ENCODE peak calls at places on chromosomes 12 and 14, in four cellular contexts. I is left lung; R is transverse colon; C is CD4-positive, CD25-positive, alpha-beta regulatory T cell. K is an unnamed sample.

GRCh38 chr14:68020999-68021663 is 201.6 kb downstream of the RAD51B start:
- DNase-seq in I (no peak), R (no peak), C (no peak), K (no peak)

GRCh38 chr12:43338848-43339526 is 213.0 kb downstream of the ADAMTS20 start:
- DNase-seq in I (no peak), R (no peak), C (no peak), K (peak; percentile 30)

GRCh38 chr14:100824156-100824555 is 1.8 kb upstream of the MEG3 start:
- DNase-seq in I (no peak), R (no peak), C (no peak), K (peak; percentile 94)

GRCh38 chr14:53924754-53925153 is 31.9 kb downstream of the BMP4 start:
- DNase-seq in I (no peak), R (no peak), C (no peak), K (no peak)

GRCh38 chr14:68530443-68530842 is 262.4 kb downstream of the ZFP36L1 start:
- DNase-seq in I (no peak), R (no peak), C (no peak), K (no peak)

GRCh38 chr14:61106627-61107147 is 125.6 kb downstream of the SLC38A6 start:
- DNase-seq in I (no peak), R (no peak), C (no peak), K (peak; percentile 66)

GRCh38 chr12:43111608-43112007 is 440.4 kb downstream of the ADAMTS20 start:
- DNase-seq in I (no peak), R (no peak), C (no peak), K (no peak)

GRCh38 chr12:97182719-97183118 is 275.7 kb downstream of the NEDD1 start:
- DNase-seq in I (no peak), R (no peak), C (no peak), K (no peak)

GRCh38 chr14:68628605-68629310 is 164.1 kb downstream of the ZFP36L1 start:
- DNase-seq in I (no peak), R (peak; percentile 60), C (peak; percentile 31), K (peak; percentile 78)

GRCh38 chr14:51400142-51400541 is 160.1 kb downstream of the TMX1 start:
- DNase-seq in I (no peak), R (no peak), C (no peak), K (no peak)

GRCh38 chr14:91413547-91414474 is 3.8 kb downstream of the CCDC88C start:
- DNase-seq in I (no peak), R (peak; percentile 80), C (peak; percentile 70), K (peak; percentile 91)
- H3K4me3 ChIP-seq in I (no peak overlapping the region), R (peak overlapping the region; percentile 82), C (peak overlapping the region; percentile 98), K (no peak overlapping the region)

GRCh38 chr12:24940157-24940556 is 8.7 kb downstream of the BCAT1 start:
- DNase-seq in I (no peak), R (no peak), C (no peak), K (no peak)
- H3K27me3 ChIP-seq in I (no peaks in the 10 kb centered on the region), R (no peaks in the 10 kb centered on the region), C (peaks cover under 1% of the 10 kb centered on the region), K (no peaks in the 10 kb centered on the region)

GRCh38 chr12:113170457-113170856 is 14.8 kb downstream of the DDX54 start:
- DNase-seq in I (no peak), R (no peak), C (no peak), K (no peak)

GRCh38 chr12:113172185-113172584 is 13.1 kb downstream of the DDX54 start:
- DNase-seq in I (no peak), R (no peak), C (no peak), K (no peak)

GRCh38 chr12:113170926-113171325 is 14.4 kb downstream of the DDX54 start:
- DNase-seq in I (no peak), R (no peak), C (no peak), K (no peak)

GRCh38 chr12:113173081-113173698 is 12.1 kb downstream of the DDX54 start:
- DNase-seq in I (no peak), R (no peak), C (no peak), K (no peak)

GRCh38 chr12:113171543-113171942 is 13.7 kb downstream of the DDX54 start:
- DNase-seq in I (no peak), R (no peak), C (no peak), K (no peak)
- H3K36me3 ChIP-seq in I (no peaks in the 10 kb centered on the region), R (peaks cover 65% of the 10 kb centered on the region), C (peaks cover 81% of the 10 kb centered on the region), K (peaks cover 43% of the 10 kb centered on the region)

DNA sequence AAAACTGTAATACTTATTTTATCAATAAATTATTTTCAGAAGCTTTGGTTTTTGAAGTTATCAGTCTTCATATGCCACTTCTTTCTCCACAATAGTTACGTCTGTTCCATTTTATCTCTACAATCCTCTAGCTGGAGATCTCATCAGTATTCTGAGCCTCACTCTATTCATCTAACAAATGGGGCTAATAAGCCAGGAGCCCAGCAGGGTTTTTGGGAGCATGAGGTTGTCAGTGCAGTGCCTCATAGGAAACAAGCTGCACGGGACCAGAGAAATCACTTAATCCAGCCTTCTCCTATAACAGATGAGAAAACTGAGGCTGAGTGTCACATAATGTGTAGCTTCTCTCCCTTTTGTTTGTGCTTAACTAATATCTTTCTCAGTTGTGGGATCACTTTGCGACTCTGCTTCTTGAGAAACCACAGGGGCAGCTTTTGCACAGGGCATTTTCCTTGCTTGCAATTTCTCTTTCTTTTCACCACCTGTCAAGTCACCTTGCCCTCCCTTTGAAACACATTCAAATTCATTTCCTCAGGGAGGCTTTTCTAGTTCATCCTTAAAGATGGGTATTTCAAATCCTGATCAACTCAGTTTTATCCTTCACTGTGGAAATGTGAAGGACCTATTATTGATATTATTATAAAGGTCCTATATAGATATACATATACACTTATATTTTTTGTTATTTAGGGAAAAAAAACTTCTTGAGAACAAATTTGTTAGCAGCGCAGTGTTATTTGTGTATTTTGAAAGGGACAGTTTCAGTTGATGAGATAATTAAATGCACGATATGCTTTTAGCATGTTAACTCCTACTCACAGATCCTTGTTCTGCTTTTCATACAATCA is 501.7 kb upstream of the RGS6 start:
- DNase-seq in I (no peak), R (no peak), C (no peak), K (no peak)
- H3K4me3 ChIP-seq in I (no peak overlapping the region), R (no peak overlapping the region), C (no peak overlapping the region), K (no peak overlapping the region)

DNA sequence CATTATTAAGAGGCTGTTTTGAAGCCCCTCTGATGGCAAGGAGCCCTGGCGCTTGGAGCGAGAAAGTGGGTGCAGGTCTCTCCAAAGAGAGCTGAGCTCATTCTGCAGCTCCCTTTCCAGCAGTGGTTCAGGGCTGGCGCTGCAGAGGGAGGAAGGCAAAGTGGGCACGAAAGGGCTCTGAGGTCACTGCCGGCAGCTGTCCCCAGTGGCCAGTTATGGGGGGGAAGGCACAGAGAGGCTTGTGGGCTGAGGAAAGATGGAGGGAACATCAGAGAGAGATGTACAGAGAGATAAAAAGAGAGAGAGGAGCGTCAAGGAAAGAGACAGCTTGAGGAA is 75.2 kb upstream of the TBX5 start:
- DNase-seq in I (no peak), R (no peak), C (no peak), K (peak; percentile 35)
- H3K27me3 ChIP-seq in I (peaks cover 16% of the 10 kb centered on the region), R (peaks cover 85% of the 10 kb centered on the region), C (peaks cover 34% of the 10 kb centered on the region), K (peaks cover 69% of the 10 kb centered on the region)

GRCh38 chr12:16358896-16359295 is 11.5 kb downstream of the MGST1 start:
- DNase-seq in I (no peak), R (no peak), C (no peak), K (no peak)
- H3K36me3 ChIP-seq in I (no peaks in the 10 kb centered on the region), R (no peaks in the 10 kb centered on the region), C (no peaks in the 10 kb centered on the region), K (peaks cover 30% of the 10 kb centered on the region)

DNA sequence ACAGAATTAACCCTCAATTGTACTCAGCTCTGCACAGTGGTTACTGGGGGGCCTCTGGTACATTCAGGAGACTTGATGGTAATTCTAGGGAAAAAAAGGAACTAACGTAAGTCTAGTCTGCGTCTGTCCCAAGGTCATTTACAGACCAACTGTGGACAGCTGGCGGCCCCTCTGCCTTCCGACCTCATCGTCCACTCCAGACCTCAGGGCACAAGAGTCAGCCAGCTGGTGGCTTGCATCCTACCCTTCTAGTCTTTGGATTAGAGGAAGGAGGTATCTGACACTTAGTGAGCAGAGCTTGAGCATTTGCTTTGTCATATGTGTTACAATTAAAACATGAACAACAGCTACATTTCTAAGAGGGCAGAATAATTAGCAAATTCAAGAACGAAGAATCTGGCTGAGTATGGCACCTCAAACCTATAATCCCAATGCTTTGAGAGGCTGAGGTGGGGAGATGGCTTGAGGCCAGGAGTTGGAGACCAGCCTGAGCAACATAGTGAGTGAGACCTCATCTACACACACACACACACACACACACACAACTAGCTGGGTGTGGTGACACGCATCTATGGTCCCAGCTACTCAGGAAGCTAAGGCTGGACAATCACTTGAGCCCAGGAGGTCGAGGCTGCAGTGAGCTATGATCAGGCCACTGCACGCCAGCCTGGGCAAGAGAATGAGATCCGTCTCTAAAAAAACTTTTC is 36.5 kb downstream of the SSH1 start:
- DNase-seq in I (no peak), R (no peak), C (no peak), K (no peak)
- H3K4me3 ChIP-seq in I (no peak overlapping the region), R (no peak overlapping the region), C (no peak overlapping the region), K (no peak overlapping the region)

K was measured in H7.